ENCODE peak calls at places on chromosome 19, in ten cellular contexts. M is stomach, S is suprapubic skin, F is A549, D is tibial nerve, K is transverse colon, L is ovary, Z is H1, A is HepG2, Y is sigmoid colon. C is an unnamed sample.

GRCh38 chr19:15198006-15198356 is 2.8 kb downstream of the NOTCH3 start:
- DNase-seq in K (peak; percentile 28), A (no peak), S (no peak), F (no peak), Z (no peak), L (no peak), D (no peak), M (no peak), Y (no peak), C (no peak)

GRCh38 chr19:51799311-51799997 is 4.5 kb downstream of the FPR3 start:
- DNase-seq in Y (peak; percentile 90), S (peak; percentile 86), A (peak; percentile 35), D (peak; percentile 57), Z (no peak), K (peak; percentile 58), M (peak; percentile 39), L (peak; percentile 89), F (no peak), C (peak; percentile 14)

GRCh38 chr19:34350161-34350561 is 14.8 kb upstream of the GPI start:
- DNase-seq in D (no peak), Z (no peak), A (no peak), F (no peak), L (no peak), M (no peak), K (no peak), Y (no peak), S (no peak), C (no peak)

GRCh38 chr19:51277112-51277511 is 26.2 kb downstream of the SIGLECL1 start:
- DNase-seq in Y (no peak), M (no peak), Z (no peak), S (no peak), L (no peak), F (no peak), D (no peak), K (no peak), A (no peak), C (no peak)

GRCh38 chr19:31610036-31610435 is 260.8 kb upstream of the TSHZ3 start:
- DNase-seq in S (no peak), L (no peak), Z (no peak), D (no peak), Y (no peak), A (no peak), K (no peak), F (no peak), M (no peak), C (no peak)

GRCh38 chr19:40217921-40218890 is at the start of gene TTC9B:
- DNase-seq in L (no peak), K (no peak), Z (peak; percentile 93), M (no peak), D (no peak), A (no peak), Y (no peak), S (no peak), F (no peak), C (peak; percentile 95)

GRCh38 chr19:39257227-39257626 is 8.6 kb upstream of the IFNL4 start:
- DNase-seq in A (no peak), Y (no peak), L (no peak), K (no peak), Z (no peak), D (no peak), M (no peak), S (no peak), F (no peak), C (no peak)

GRCh38 chr19:34274827-34275625 is 20.7 kb downstream of the GARRE1 start:
- DNase-seq in L (no peak), F (no peak), S (no peak), Y (no peak), M (no peak), Z (no peak), D (no peak), A (peak; percentile 85), K (no peak), C (no peak)

GRCh38 chr19:10747271-10747670 is 29.4 kb downstream of the DNM2 start:
- DNase-seq in Y (no peak), S (no peak), L (no peak), A (no peak), Z (no peak), K (peak; percentile 88), D (no peak), F (peak; percentile 31), M (peak; percentile 58), C (no peak)

GRCh38 chr19:29708553-29709439 is 6.3 kb downstream of the C19orf12 start:
- DNase-seq in Z (no peak), Y (no peak), L (no peak), D (no peak), F (no peak), A (peak; percentile 79), K (peak; percentile 42), M (no peak), S (no peak), C (no peak)

GRCh38 chr19:41427647-41428480 is 690 bp upstream of the B3GNT8 start:
- DNase-seq in M (no peak), L (peak; percentile 56), F (no peak), A (no peak), S (peak; percentile 76), D (peak; percentile 20), K (peak; percentile 45), Y (no peak), Z (peak; percentile 68), C (peak; percentile 56)

GRCh38 chr19:49639401-49640112 is 386 bp downstream of the RRAS start:
- DNase-seq in F (no peak), L (peak; percentile 67), Z (no peak), D (peak; percentile 20), A (no peak), S (no peak), Y (peak; percentile 79), K (peak; percentile 19), M (no peak), C (no peak)

GRCh38 chr19:18470153-18470552 is 32.2 kb upstream of the ISYNA1 start:
- DNase-seq in Z (peak; percentile 85), L (no peak), M (no peak), A (peak; percentile 55), K (no peak), D (no peak), F (no peak), Y (peak; percentile 69), S (no peak), C (peak; percentile 75)

GRCh38 chr19:32642771-32643170 is 32.2 kb downstream of the ANKRD27 start:
- DNase-seq in D (no peak), F (no peak), S (no peak), M (no peak), Y (no peak), L (no peak), K (peak; percentile 15), Z (no peak), A (no peak), C (no peak)
- TF ChIP-seq EP300 in D (no peak), F (no peak), S (no peak), M (no peak), Y (no peak), L (no peak), K (no peak), Z (no peak), A (no peak), C (no peak)

GRCh38 chr19:7500811-7501450 is 12.1 kb upstream of the PEX11G start:
- DNase-seq in Z (peak; percentile 92), A (peak; percentile 35), Y (no peak), F (peak; percentile 65), M (peak; percentile 72), L (peak; percentile 66), K (peak; percentile 74), D (no peak), S (no peak), C (peak; percentile 93)
- TF ChIP-seq EP300 in Z (no peak), A (no peak), Y (no peak), F (no peak), M (no peak), L (no peak), K (no peak), D (no peak), S (no peak), C (no peak)

GRCh38 chr19:43318796-43319314 is 34.6 kb upstream of the CD177 start:
- DNase-seq in F (no peak), L (no peak), Y (no peak), D (no peak), K (no peak), S (no peak), M (no peak), A (no peak), Z (no peak), C (no peak)

GRCh38 chr19:43318203-43318602 is 35.3 kb upstream of the CD177 start:
- DNase-seq in F (no peak), S (no peak), M (no peak), L (no peak), Y (no peak), Z (no peak), A (no peak), K (no peak), D (no peak), C (no peak)

GRCh38 chr19:43315851-43316250 is 37.6 kb upstream of the CD177 start:
- DNase-seq in L (no peak), Y (no peak), M (no peak), A (no peak), K (no peak), D (no peak), S (no peak), Z (peak; percentile 49), F (no peak), C (no peak)

GRCh38 chr19:43313711-43314495 is 39.6 kb upstream of the CD177 start:
- DNase-seq in Y (no peak), M (no peak), L (no peak), Z (no peak), K (no peak), F (no peak), A (no peak), D (no peak), S (no peak), C (no peak)

GRCh38 chr19:43316591-43317319 is 36.7 kb upstream of the CD177 start:
- DNase-seq in M (peak; percentile 60), F (peak; percentile 32), Z (peak; percentile 92), L (no peak), K (peak; percentile 26), Y (no peak), S (no peak), D (no peak), A (peak; percentile 56), C (peak; percentile 44)
- TF ChIP-seq EP300 in M (no peak), F (no peak), Z (no peak), L (no peak), K (no peak), Y (no peak), S (no peak), D (no peak), A (no peak), C (no peak)

DNA sequence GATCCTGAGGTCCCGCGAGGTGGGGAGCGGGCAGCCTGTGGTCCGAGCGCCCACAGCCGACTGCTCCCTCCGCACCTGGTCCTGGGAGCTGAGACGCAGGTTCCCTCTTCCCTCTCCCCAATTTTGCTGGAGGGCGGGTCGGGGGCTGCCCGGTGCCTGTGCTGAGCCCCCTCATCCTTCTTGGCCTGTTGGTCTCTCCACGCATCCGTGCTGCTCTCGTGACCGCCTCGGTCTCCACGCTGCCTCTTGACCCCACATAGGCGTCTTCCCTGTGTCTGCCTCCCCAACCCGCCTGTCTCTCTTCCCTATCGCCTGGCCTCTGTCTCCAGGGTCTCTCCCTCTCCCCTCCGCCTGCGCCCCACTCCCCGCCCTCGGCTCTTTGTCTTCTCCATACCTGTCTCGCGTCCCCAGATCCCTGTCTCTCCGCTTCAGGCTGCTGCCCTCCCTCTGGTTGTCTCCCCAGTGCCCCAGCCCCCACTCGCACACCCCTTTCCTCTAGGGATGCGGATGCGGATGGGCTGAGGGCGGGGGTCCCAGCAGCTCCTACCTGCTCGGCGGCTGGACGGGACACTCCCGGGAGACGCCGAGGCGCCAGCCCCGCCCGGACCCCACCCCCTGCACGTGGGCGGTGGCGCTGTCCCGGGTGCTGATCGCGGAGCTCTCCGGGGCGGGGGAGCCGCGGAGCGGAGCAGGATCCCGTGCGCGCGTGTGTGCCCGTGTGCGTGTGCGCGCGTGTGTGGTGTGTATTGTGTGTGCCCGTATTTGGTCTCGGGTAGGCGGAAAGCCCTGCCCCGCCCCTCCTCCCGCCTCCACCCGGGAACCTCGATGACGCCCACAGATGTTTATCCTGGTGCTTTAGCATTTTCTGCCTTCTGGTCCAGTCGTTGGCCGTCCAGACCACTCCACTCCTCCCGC is at the start of gene SYT5:
- DNase-seq in L (no peak), S (no peak), A (no peak), F (peak; percentile 76), Z (peak; percentile 90), K (peak; percentile 46), Y (no peak), D (no peak), M (peak; percentile 40), C (peak; percentile 86)
- TF ChIP-seq EP300 in L (no peak), S (no peak), A (no peak), F (no peak), Z (no peak), K (no peak), Y (no peak), D (no peak), M (no peak), C (no peak)

C was measured in SK-N-SH.